ENCODE peak calls at places on chromosomes 7 and 10, in six cellular contexts. T is aorta, H is GM12865, Y is A549, K is tibial artery, V is WTC11. F is an unnamed sample.

GRCh38 chr10:73873843-73874215 is 526 bp downstream of the CAMK2G start:
- DNase-seq in V (no peak), H (peak; percentile 9), Y (no peak), K (no peak), T (no peak), F (no peak)

GRCh38 chr7:40799-41750 is 151.3 kb upstream of the FAM20C start:
- DNase-seq in Y (no peak), H (no peak), K (no peak), V (no peak), T (peak; percentile 48), F (no peak)

GRCh38 chr10:5876181-5876768 is 13.4 kb downstream of the ANKRD16 start:
- DNase-seq in V (no peak), H (no peak), T (no peak), Y (no peak), K (peak; percentile 60), F (no peak)

GRCh38 chr10:116873134-116873533 is 23.8 kb downstream of the ENO4 start:
- DNase-seq in K (no peak), V (no peak), T (no peak), Y (no peak), H (no peak), F (no peak)

GRCh38 chr7:86411804-86412203 is 231.9 kb upstream of the GRM3 start:
- DNase-seq in K (no peak), V (no peak), Y (no peak), H (no peak), T (no peak), F (peak; percentile 54)

GRCh38 chr7:102860351-102860811 is 52.4 kb upstream of the LRRC17 start:
- DNase-seq in Y (no peak), H (no peak), V (no peak), T (no peak), K (no peak), F (peak; percentile 83)

GRCh38 chr7:47901542-47901941 is 46.7 kb downstream of the PKD1L1 start:
- DNase-seq in V (no peak), T (no peak), K (no peak), Y (no peak), H (no peak), F (no peak)

GRCh38 chr10:80924063-80924952 is 386.6 kb downstream of the SH2D4B start:
- DNase-seq in V (peak; percentile 69), K (no peak), T (no peak), H (peak; percentile 58), Y (peak; percentile 7), F (peak; percentile 36)

GRCh38 chr10:24971374-24971773 is 19.0 kb upstream of the PRTFDC1 start:
- DNase-seq in V (no peak), H (no peak), T (no peak), K (no peak), Y (no peak), F (no peak)

GRCh38 chr10:60099998-60100747 is 193.8 kb upstream of the CCDC6 start:
- DNase-seq in K (no peak), Y (peak; percentile 24), H (peak; percentile 38), T (no peak), V (no peak), F (peak; percentile 28)

GRCh38 chr10:126227762-126228134 is 160.5 kb downstream of the ADAM12 start:
- DNase-seq in V (no peak), Y (no peak), H (no peak), K (no peak), T (no peak), F (peak; percentile 79)

GRCh38 chr10:72784551-72785421 is 92.8 kb downstream of the MCU start:
- DNase-seq in K (peak; percentile 72), T (peak; percentile 84), Y (no peak), V (peak; percentile 28), H (no peak), F (peak; percentile 72)

GRCh38 chr10:63396123-63396719 is 69.6 kb downstream of the JMJD1C start:
- DNase-seq in T (no peak), V (no peak), K (no peak), H (no peak), Y (no peak), F (no peak)

GRCh38 chr7:6250364-6250833 is 22.0 kb downstream of the CYTH3 start:
- DNase-seq in H (peak; percentile 85), Y (no peak), K (no peak), V (no peak), T (no peak), F (no peak)

GRCh38 chr7:42400373-42400772 is 163.4 kb upstream of the GLI3 start:
- DNase-seq in H (no peak), Y (no peak), V (no peak), K (no peak), T (no peak), F (no peak)

GRCh38 chr10:49168821-49169495 is 19.2 kb downstream of the TMEM273 start:
- DNase-seq in Y (no peak), H (no peak), V (no peak), K (no peak), T (no peak), F (no peak)

GRCh38 chr10:122164815-122165491 is 106.1 kb upstream of the BTBD16 start:
- DNase-seq in T (no peak), H (no peak), K (no peak), Y (no peak), V (no peak), F (no peak)

GRCh38 chr7:140390466-140391190 is 7.7 kb downstream of the SLC37A3 start:
- DNase-seq in H (peak; percentile 63), V (no peak), T (no peak), Y (no peak), K (peak; percentile 24), F (no peak)

GRCh38 chr7:28631995-28632394 is 219.7 kb downstream of the CREB5 start:
- DNase-seq in T (no peak), V (no peak), H (no peak), K (no peak), Y (no peak), F (no peak)

GRCh38 chr7:69597278-69598076 is 798 bp upstream of the AUTS2 start:
- DNase-seq in T (peak; percentile 88), V (peak; percentile 63), H (peak; percentile 9), K (peak; percentile 64), Y (peak; percentile 29), F (no peak)

GRCh38 chr7:111108526-111108925 is 17.6 kb downstream of the LRRN3 start:
- DNase-seq in T (no peak), V (no peak), H (no peak), Y (no peak), K (no peak), F (no peak)

GRCh38 chr10:58385784-58386112 is 538 bp downstream of the TFAM start:
- DNase-seq in Y (peak; percentile 38), T (peak; percentile 67), K (no peak), V (peak; percentile 40), H (peak; percentile 18), F (no peak)

GRCh38 chr7:141649137-141649864 is 52.7 kb downstream of the DENND11 start:
- DNase-seq in H (peak; percentile 58), T (no peak), Y (no peak), K (no peak), V (no peak), F (no peak)

GRCh38 chr10:88110355-88110754 is 246.9 kb downstream of the PTEN start:
- DNase-seq in Y (peak; percentile 21), V (no peak), T (no peak), H (peak; percentile 63), K (no peak), F (peak; percentile 57)

GRCh38 chr7:5423844-5424688 is 432 bp upstream of the TNRC18 start:
- DNase-seq in T (peak; percentile 96), H (peak; percentile 43), V (peak; percentile 94), Y (peak; percentile 80), K (peak; percentile 98), F (peak; percentile 96)

GRCh38 chr10:16505168-16505567 is 16.5 kb downstream of the C1QL3 start:
- DNase-seq in V (no peak), Y (no peak), H (no peak), K (no peak), T (no peak), F (no peak)

GRCh38 chr7:144632724-144633123 is 203.1 kb downstream of the TPK1 start:
- DNase-seq in Y (no peak), H (no peak), T (no peak), K (no peak), V (no peak), F (no peak)

GRCh38 chr10:53434413-53434812 is 661.8 kb upstream of the MBL2 start:
- DNase-seq in Y (no peak), H (no peak), V (no peak), K (no peak), T (no peak), F (no peak)

GRCh38 chr7:17848516-17848915 is 91.8 kb downstream of the SNX13 start:
- DNase-seq in K (no peak), T (no peak), Y (no peak), V (no peak), H (no peak), F (no peak)

GRCh38 chr7:92782236-92782635 is 54.1 kb downstream of the CDK6 start:
- DNase-seq in H (no peak), K (no peak), Y (no peak), T (no peak), V (no peak), F (no peak)

GRCh38 chr10:62959553-62959952 is 143.4 kb upstream of the EGR2 start:
- DNase-seq in Y (no peak), T (no peak), K (no peak), V (no peak), H (no peak), F (no peak)

GRCh38 chr10:101122270-101123084 is 8.6 kb upstream of the TLX1 start:
- DNase-seq in V (no peak), T (peak; percentile 57), H (no peak), K (no peak), Y (no peak), F (no peak)

GRCh38 chr7:114026486-114027089 is 107.8 kb upstream of the PPP1R3A start:
- DNase-seq in H (peak; percentile 72), Y (peak; percentile 36), V (no peak), T (no peak), K (no peak), F (no peak)

GRCh38 chr10:98748298-98748697 is 301.6 kb upstream of the HPS1 start:
- DNase-seq in K (no peak), V (peak; percentile 28), T (no peak), H (peak; percentile 42), Y (no peak), F (peak; percentile 11)

GRCh38 chr10:16788125-16788524 is 29.1 kb downstream of the RSU1 start:
- DNase-seq in Y (no peak), H (no peak), V (no peak), T (no peak), K (no peak), F (no peak)

GRCh38 chr7:36181668-36182067 is 28.6 kb downstream of the EEPD1 start:
- DNase-seq in T (no peak), K (no peak), Y (no peak), V (no peak), H (no peak), F (no peak)